ENCODE peak calls at places on chromosomes 5 and 9, in six cellular contexts. B is HepG2, O is tibial nerve, L is heart right ventricle, Q is heart left ventricle, N is thoracic aorta. K is an unnamed sample. For H3K9me3, the result is how much of the 10 kb centered on the place peaks cover.

GRCh38 chr9:131854906-131855504 is 115.1 kb upstream of the RAPGEF1 start:
- DNase-seq in B (no peak), O (no peak), L (no peak), Q (no peak), N (no peak), K (no peak)

GRCh38 chr9:69877852-69878507 is 57.4 kb downstream of the CFAP95 start:
- DNase-seq in B (peak), O (peak), L (no peak), Q (no peak), N (no peak), K (no peak)

GRCh38 chr9:81801190-81801589 is 111.8 kb upstream of the TLE1 start:
- DNase-seq in B (no peak), O (no peak), L (no peak), Q (no peak), N (no peak), K (no peak)

GRCh38 chr5:43588842-43589241 is 14.1 kb upstream of the NNT start:
- DNase-seq in B (no peak), O (no peak), L (no peak), Q (no peak), N (no peak), K (no peak)

GRCh38 chr9:126965541-126966428 is 51.2 kb downstream of the RALGPS1 start:
- DNase-seq in B (peak), O (peak), L (peak), Q (peak), N (no peak), K (peak)

GRCh38 chr5:18375637-18376036 is 741.4 kb downstream of the TAF11L14 start:
- DNase-seq in B (no peak), O (no peak), L (no peak), Q (no peak), N (no peak), K (no peak)

GRCh38 chr5:96336351-96336985 is 96.6 kb downstream of the PCSK1 start:
- DNase-seq in B (peak), O (peak), L (no peak), Q (peak), N (peak), K (peak)

GRCh38 chr9:2489838-2490314 is 131.7 kb upstream of the VLDLR start:
- DNase-seq in B (no peak), O (no peak), L (no peak), Q (peak), N (no peak), K (no peak)

GRCh38 chr5:94361161-94361560 is 257.2 kb downstream of the KIAA0825 start:
- DNase-seq in B (no peak), O (no peak), L (no peak), Q (no peak), N (no peak), K (no peak)

GRCh38 chr9:121299125-121299466 is 31.1 kb downstream of the GSN start:
- DNase-seq in B (no peak), O (no peak), L (peak), Q (no peak), N (no peak), K (no peak)

GRCh38 chr5:40502736-40503135 is 177.0 kb upstream of the PTGER4 start:
- DNase-seq in B (no peak), O (no peak), L (no peak), Q (no peak), N (no peak), K (no peak)

GRCh38 chr9:36191290-36191645 is 547 bp downstream of the CLTA start:
- DNase-seq in B (no peak), O (peak), L (peak), Q (peak), N (no peak), K (peak)

GRCh38 chr9:36191696-36192095 is 975 bp downstream of the CLTA start:
- DNase-seq in B (no peak), O (no peak), L (no peak), Q (no peak), N (no peak), K (no peak)

GRCh38 chr9:36193049-36193448 is 2.3 kb downstream of the CLTA start:
- DNase-seq in B (no peak), O (no peak), L (no peak), Q (no peak), N (no peak), K (no peak)

GRCh38 chr9:36192196-36192595 is 1.5 kb downstream of the CLTA start:
- DNase-seq in B (no peak), O (no peak), L (no peak), Q (no peak), N (no peak), K (no peak)

GRCh38 chr9:36194326-36195000 is 3.7 kb downstream of the CLTA start:
- DNase-seq in B (no peak), O (no peak), L (no peak), Q (no peak), N (no peak), K (no peak)
- H3K4me3 ChIP-seq in B (no peak), O (no peak), L (no peak), Q (no peak), N (no peak), K (no peak)

GRCh38 chr9:135647897-135648296 is 8.6 kb upstream of the GLT6D1 start:
- DNase-seq in B (no peak), O (no peak), L (no peak), Q (no peak), N (no peak), K (no peak)
- H3K9me3 ChIP-seq in B (half or more), O (half or more), L (half or more), Q (under half), N (under half), K (under half)

GRCh38 chr9:16869140-16869903 is 1.1 kb downstream of the BNC2 start:
- DNase-seq in B (no peak), O (peak), L (no peak), Q (peak), N (no peak), K (no peak)
- H3K4me3 ChIP-seq in B (no peak), O (peak), L (peak), Q (peak), N (peak), K (no peak)

DNA sequence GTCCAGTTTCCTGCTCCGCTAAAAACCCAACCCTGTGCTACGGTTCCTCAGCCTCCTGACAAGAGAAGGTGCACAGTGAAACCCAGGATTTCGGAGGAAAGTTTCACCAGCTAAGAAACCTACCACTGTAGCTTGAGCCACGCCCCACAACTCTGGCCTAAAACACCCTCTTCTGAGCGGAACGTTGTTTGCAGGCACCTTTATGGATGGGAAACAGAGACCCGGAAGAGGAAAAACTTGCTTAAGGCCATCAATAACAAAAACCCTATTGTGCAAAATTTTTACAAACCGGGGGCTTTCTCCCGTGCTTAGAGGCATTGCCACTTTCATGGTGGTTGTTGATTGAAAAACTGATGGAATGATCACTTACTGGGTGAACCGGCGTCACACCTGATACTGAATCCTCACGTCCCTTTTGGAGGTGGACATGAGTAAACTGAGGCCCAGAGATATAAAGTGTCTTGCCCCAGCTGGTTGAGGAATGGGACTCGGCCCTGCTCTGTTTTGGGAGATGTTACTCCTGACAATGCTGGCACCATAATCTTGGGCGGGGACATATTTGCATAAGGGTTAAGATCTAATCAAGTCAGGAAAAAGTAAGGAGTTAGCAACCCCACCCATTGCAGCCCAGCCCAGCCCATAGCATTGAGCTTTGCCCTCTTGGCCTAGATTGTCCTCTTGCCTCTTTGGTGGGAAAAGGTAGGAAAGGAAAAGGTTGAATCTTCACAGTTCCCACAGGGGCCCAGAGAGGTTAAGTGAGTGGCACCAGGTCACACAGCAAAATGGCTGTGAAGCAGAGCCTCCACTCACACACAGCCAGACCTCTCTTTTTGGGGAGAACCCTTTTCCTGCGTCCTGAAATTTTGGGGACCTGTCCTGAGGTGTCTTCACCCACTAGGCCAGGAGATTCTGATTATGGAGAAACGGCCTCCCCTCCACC is 23.2 kb upstream of the PTGS1 start:
- DNase-seq in B (peak), O (no peak), L (no peak), Q (no peak), N (no peak), K (no peak)
- H3K9me3 ChIP-seq in B (under half), O (under half), L (under half), Q (under half), N (under half), K (under half)

GRCh38 chr5:172558076-172558990 is 82.7 kb upstream of the NEURL1B start:
- DNase-seq in B (no peak), O (no peak), L (no peak), Q (no peak), N (no peak), K (no peak)
- H3K4me3 ChIP-seq in B (no peak), O (no peak), L (peak), Q (peak), N (peak), K (no peak)

DNA sequence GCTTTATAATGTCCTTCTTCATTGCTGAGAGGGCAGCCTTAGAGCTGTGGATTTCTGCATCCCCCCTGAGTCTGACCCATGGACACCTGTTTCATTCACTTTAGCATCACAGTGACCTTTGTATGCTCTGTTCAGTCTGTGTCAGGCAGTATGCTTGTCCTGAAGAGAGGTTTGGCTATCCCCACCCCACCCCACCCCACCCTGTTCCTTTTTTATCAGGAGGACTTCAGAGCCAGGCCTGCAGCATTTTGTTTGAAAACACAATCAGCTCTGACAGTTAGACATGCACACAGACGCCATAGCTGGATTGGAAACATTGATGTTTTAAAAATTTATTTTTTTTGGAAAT is 142.2 kb downstream of the NTRK2 start:
- DNase-seq in B (no peak), O (no peak), L (no peak), Q (no peak), N (no peak), K (no peak)
- H3K9me3 ChIP-seq in B (under half), O (under half), L (under half), Q (under half), N (under half), K (under half)

GRCh38 chr5:133866903-133867245 is 101.6 kb downstream of the C5orf15 start:
- DNase-seq in B (no peak), O (no peak), L (no peak), Q (no peak), N (no peak), K (no peak)
- H3K4me3 ChIP-seq in B (no peak), O (no peak), L (no peak), Q (no peak), N (no peak), K (no peak)

DNA sequence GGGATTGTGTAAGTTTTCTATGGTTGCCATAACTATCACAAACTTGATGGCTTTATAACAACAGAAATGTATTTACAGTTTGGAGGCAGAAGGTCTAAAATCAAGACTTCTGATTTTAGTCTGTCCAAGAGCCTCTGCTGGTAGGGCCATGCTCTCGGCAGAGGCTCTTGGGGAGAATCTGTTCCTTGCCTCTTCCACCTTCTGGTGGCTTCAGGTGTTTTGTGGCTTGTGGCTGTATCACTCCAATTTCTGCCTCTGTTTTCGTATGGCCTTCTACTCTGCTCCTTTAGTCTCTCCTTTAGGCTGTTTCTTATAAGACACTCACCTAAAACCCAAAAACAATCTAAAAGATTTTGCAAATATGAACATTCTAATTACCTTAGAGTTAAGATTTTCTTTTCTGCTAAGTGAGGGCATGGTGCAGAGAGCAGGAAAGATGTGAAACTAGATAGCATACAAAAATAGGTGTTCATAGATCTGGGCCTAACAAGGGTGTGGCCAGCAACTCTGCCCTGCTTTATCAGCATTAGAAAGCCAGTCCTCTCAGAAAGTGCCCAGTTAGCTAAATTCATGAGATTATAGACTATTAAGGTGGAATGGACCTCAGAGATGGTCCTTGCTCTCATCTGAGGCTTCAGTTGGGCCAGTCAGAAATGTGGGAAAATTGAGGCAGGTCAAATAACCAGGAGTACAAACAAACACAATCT is 93.4 kb upstream of the CDKN2B start:
- DNase-seq in B (no peak), O (no peak), L (no peak), Q (no peak), N (no peak), K (no peak)
- H3K9me3 ChIP-seq in B (under half), O (under half), L (under half), Q (under half), N (under half), K (under half)